ENCODE peak calls at places on chromosomes 7 and 10, in seven cellular contexts. B, V, P, J, N, Y and X are unnamed samples.

GRCh38 chr10:44132361-44133289 is 252.3 kb downstream of the CXCL12 start:
- DNase-seq in P (no peak), V (no peak), J (no peak), Y (peak; percentile 63), B (no peak), N (no peak), X (no peak)

GRCh38 chr7:157302314-157302711 is 34.5 kb upstream of the DNAJB6 start:
- DNase-seq in J (peak; percentile 92), P (no peak), B (peak; percentile 60), V (no peak), N (no peak), Y (peak; percentile 56), X (peak; percentile 98)

GRCh38 chr10:72375585-72375984 is 20.9 kb upstream of the DNAJB12 start:
- DNase-seq in N (no peak), B (peak; percentile 19), P (no peak), V (no peak), J (peak; percentile 32), Y (no peak), X (no peak)

GRCh38 chr7:127858091-127858914 is 172.9 kb downstream of the LRRC4 start:
- DNase-seq in J (no peak), Y (no peak), B (no peak), V (no peak), P (no peak), N (no peak), X (no peak)

GRCh38 chr7:107847168-107847835 is 43.7 kb upstream of the DLD start:
- DNase-seq in B (no peak), P (no peak), N (no peak), V (no peak), J (no peak), Y (no peak), X (no peak)

GRCh38 chr7:111174476-111174875 is 83.5 kb downstream of the LRRN3 start:
- DNase-seq in Y (no peak), J (no peak), V (no peak), P (no peak), B (no peak), N (no peak), X (no peak)

GRCh38 chr7:150357277-150357676 is 11.3 kb upstream of the REPIN1 start:
- DNase-seq in J (no peak), N (no peak), B (no peak), Y (no peak), V (no peak), P (peak; percentile 73), X (peak; percentile 83)

GRCh38 chr7:157002819-157003421 is 7.5 kb downstream of the MNX1 start:
- DNase-seq in Y (no peak), B (no peak), J (no peak), V (no peak), P (peak; percentile 32), N (no peak), X (no peak)

GRCh38 chr10:114542373-114542772 is 115.7 kb downstream of the ABLIM1 start:
- DNase-seq in B (no peak), V (no peak), J (no peak), P (no peak), N (no peak), Y (no peak), X (no peak)

GRCh38 chr10:85510682-85511081 is 855.9 kb downstream of the GRID1 start:
- DNase-seq in P (no peak), Y (no peak), B (no peak), N (no peak), V (no peak), J (no peak), X (no peak)

GRCh38 chr7:11294218-11294617 is 320.5 kb downstream of the PHF14 start:
- DNase-seq in Y (no peak), J (no peak), V (no peak), N (no peak), P (no peak), B (no peak), X (no peak)

GRCh38 chr10:104368406-104368805 is 14.8 kb downstream of the CFAP58 start:
- DNase-seq in N (no peak), P (no peak), J (no peak), V (no peak), Y (no peak), B (no peak), X (no peak)

GRCh38 chr7:137958593-137959431 is 43.1 kb downstream of the CREB3L2 start:
- DNase-seq in B (no peak), P (no peak), V (no peak), N (no peak), J (no peak), Y (no peak), X (no peak)

GRCh38 chr7:76326646-76327233 is 24.3 kb downstream of the HSPB1 start:
- DNase-seq in V (no peak), N (no peak), Y (no peak), J (no peak), P (no peak), B (no peak), X (no peak)

GRCh38 chr10:804787-805634 is 115.5 kb upstream of the DIP2C start:
- DNase-seq in V (no peak), Y (no peak), P (no peak), B (no peak), J (no peak), N (no peak), X (no peak)

GRCh38 chr7:158838238-158838637 is 8.9 kb upstream of the ESYT2 start:
- DNase-seq in N (no peak), Y (no peak), V (no peak), B (no peak), P (no peak), J (no peak), X (no peak)

GRCh38 chr7:91940171-91940570 is 491 bp upstream of the AKAP9 start:
- DNase-seq in P (peak; percentile 65), J (peak; percentile 26), N (no peak), V (no peak), B (peak; percentile 53), Y (peak; percentile 18), X (peak; percentile 29)

GRCh38 chr10:87740232-87740631 is 77.8 kb downstream of the ATAD1 start:
- DNase-seq in Y (no peak), P (no peak), J (peak; percentile 38), B (no peak), V (peak; percentile 78), N (no peak), X (no peak)

GRCh38 chr7:98913026-98913425 is 34.7 kb downstream of the TRRAP start:
- DNase-seq in P (no peak), N (no peak), B (no peak), Y (no peak), J (no peak), V (no peak), X (no peak)

GRCh38 chr10:87734987-87735827 is 75.5 kb downstream of the PAPSS2 start:
- DNase-seq in P (peak; percentile 50), J (peak; percentile 54), B (peak; percentile 60), N (peak; percentile 3), V (no peak), Y (no peak), X (peak; percentile 15)

GRCh38 chr7:108012499-108013430 is 9.8 kb upstream of the LAMB1 start:
- DNase-seq in N (no peak), J (peak; percentile 67), Y (no peak), B (peak; percentile 52), P (no peak), V (no peak), X (peak; percentile 83)

GRCh38 chr10:24390746-24391145 is 181.8 kb downstream of the KIAA1217 start:
- DNase-seq in B (no peak), J (no peak), N (no peak), P (no peak), Y (no peak), V (no peak), X (no peak)

GRCh38 chr10:21030096-21030495 is 133.0 kb upstream of the NEBL start:
- DNase-seq in P (no peak), N (no peak), J (peak; percentile 68), V (no peak), Y (no peak), B (peak; percentile 22), X (peak; percentile 48)

GRCh38 chr10:131046194-131046593 is 265.3 kb downstream of the TCERG1L start:
- DNase-seq in J (no peak), N (no peak), Y (no peak), B (no peak), P (no peak), V (no peak), X (no peak)

GRCh38 chr10:24756283-24756682 is 32.6 kb upstream of the ARHGAP21 start:
- DNase-seq in B (no peak), P (no peak), N (no peak), V (no peak), Y (no peak), J (no peak), X (no peak)

GRCh38 chr7:107953924-107954303 is 49.0 kb downstream of the LAMB1 start:
- DNase-seq in Y (no peak), V (no peak), B (no peak), P (no peak), J (no peak), N (no peak), X (no peak)

GRCh38 chr7:111137296-111138195 is 46.6 kb downstream of the LRRN3 start:
- DNase-seq in B (no peak), V (no peak), J (peak; percentile 56), P (no peak), N (no peak), Y (no peak), X (peak; percentile 91)

GRCh38 chr10:117132751-117133231 is 5.3 kb downstream of the VAX1 start:
- DNase-seq in N (no peak), V (no peak), Y (no peak), B (no peak), J (no peak), P (no peak), X (no peak)

GRCh38 chr7:27346531-27347260 is 104.1 kb downstream of the EVX1 start:
- DNase-seq in P (no peak), Y (peak; percentile 32), J (peak; percentile 94), N (peak; percentile 34), B (peak; percentile 91), V (no peak), X (peak; percentile 93)

GRCh38 chr7:75534727-75535307 is 42.7 kb downstream of the SPDYE5 start:
- DNase-seq in B (peak; percentile 22), Y (no peak), J (peak; percentile 73), N (peak; percentile 29), V (peak; percentile 56), P (no peak), X (peak; percentile 60)

GRCh38 chr7:35988105-35988504 is 164.9 kb upstream of the EEPD1 start:
- DNase-seq in P (no peak), B (no peak), J (no peak), Y (no peak), N (no peak), V (no peak), X (no peak)